ENCODE peak calls at places on chromosomes 3 and 15, in six cellular contexts. U is body of pancreas, R is Calu3, N is BJ, Y is K562, H is sigmoid colon. A is an unnamed sample.
A peak's percentile ranks its signal among the peaks of the same experiment; 100 is the strongest.

GRCh38 chr15:68299436-68299835 is 21.9 kb downstream of the FEM1B start:
- DNase-seq in H (no peak), Y (no peak), R (no peak), U (no peak), N (no peak), A (no peak)

GRCh38 chr3:154954750-154955149 is 125.4 kb upstream of the MME start:
- DNase-seq in R (no peak), H (no peak), U (no peak), Y (peak; percentile 22), N (no peak), A (no peak)

GRCh38 chr15:39582286-39582976 is 1.6 kb downstream of the THBS1 start:
- DNase-seq in Y (no peak), N (peak; percentile 11), H (peak; percentile 86), R (no peak), U (peak; percentile 21), A (peak; percentile 41)

GRCh38 chr3:134320749-134321148 is 53.5 kb downstream of the AMOTL2 start:
- DNase-seq in U (no peak), R (peak; percentile 47), Y (no peak), H (peak; percentile 28), N (no peak), A (no peak)

GRCh38 chr3:196774191-196774820 is 34.6 kb downstream of the PAK2 start:
- DNase-seq in R (no peak), N (peak; percentile 70), U (no peak), H (no peak), Y (no peak), A (no peak)

GRCh38 chr15:83282859-83283812 is 1.3 kb downstream of the BNC1 start:
- DNase-seq in N (no peak), H (no peak), U (no peak), Y (no peak), R (no peak), A (no peak)

GRCh38 chr3:16817201-16817600 is 67.6 kb upstream of the PLCL2 start:
- DNase-seq in H (no peak), N (no peak), U (no peak), R (no peak), Y (no peak), A (no peak)

GRCh38 chr3:125212509-125213372 is at the start of gene SLC12A8:
- DNase-seq in U (peak; percentile 38), N (no peak), Y (no peak), H (no peak), R (peak; percentile 64), A (no peak)

GRCh38 chr15:57495554-57496235 is 96.0 kb upstream of the MYZAP start:
- DNase-seq in N (no peak), Y (no peak), U (no peak), H (no peak), R (no peak), A (no peak)

GRCh38 chr3:69250014-69250413 is 127.6 kb upstream of the LMOD3 start:
- DNase-seq in Y (peak; percentile 5), H (no peak), R (peak; percentile 78), N (no peak), U (peak; percentile 70), A (no peak)

GRCh38 chr3:150528359-150528797 is 17.9 kb downstream of the SERP1 start:
- DNase-seq in N (no peak), H (no peak), Y (no peak), U (no peak), R (no peak), A (peak; percentile 30)

GRCh38 chr3:168186293-168186983 is 90.7 kb upstream of the GOLIM4 start:
- DNase-seq in Y (no peak), U (no peak), R (no peak), N (no peak), H (no peak), A (no peak)

GRCh38 chr3:194329566-194329965 is 21.6 kb downstream of the CPN2 start:
- DNase-seq in N (no peak), H (no peak), Y (no peak), U (no peak), R (no peak), A (no peak)

GRCh38 chr15:83747050-83747717 is 93.3 kb downstream of the ADAMTSL3 start:
- DNase-seq in R (peak; percentile 48), H (peak; percentile 87), Y (no peak), N (no peak), U (peak; percentile 41), A (no peak)

GRCh38 chr3:27486328-27486727 is 2.1 kb upstream of the SLC4A7 start:
- DNase-seq in R (no peak), N (no peak), U (no peak), Y (no peak), H (no peak), A (no peak)

GRCh38 chr15:74174216-74174965 is 881 bp downstream of the ISLR start:
- DNase-seq in N (no peak), H (peak; percentile 82), U (peak; percentile 19), Y (no peak), R (no peak), A (no peak)

GRCh38 chr3:31422237-31422636 is 110.5 kb upstream of the STT3B start:
- DNase-seq in Y (no peak), N (no peak), H (no peak), R (no peak), U (no peak), A (no peak)

GRCh38 chr3:171876651-171877272 is 33.6 kb downstream of the TMEM212 start:
- DNase-seq in N (peak; percentile 96), U (no peak), H (no peak), Y (no peak), R (no peak), A (peak; percentile 81)

GRCh38 chr15:77819841-77820728 is 187.4 kb upstream of the LINGO1 start:
- DNase-seq in N (no peak), H (no peak), Y (peak; percentile 84), U (no peak), R (peak; percentile 72), A (no peak)

GRCh38 chr15:101115887-101116680 is 135.8 kb downstream of the CHSY1 start:
- DNase-seq in H (peak; percentile 84), R (no peak), N (no peak), U (peak; percentile 62), Y (no peak), A (no peak)

GRCh38 chr15:27582741-27583400 is 516.2 kb downstream of the OCA2 start:
- DNase-seq in U (no peak), N (no peak), Y (no peak), R (no peak), H (no peak), A (no peak)

GRCh38 chr15:66751579-66751978 is 49.5 kb downstream of the SMAD6 start:
- DNase-seq in R (peak; percentile 86), Y (no peak), N (no peak), H (peak; percentile 65), U (peak; percentile 48), A (no peak)

GRCh38 chr3:149581248-149581647 is 76.6 kb downstream of the WWTR1 start:
- DNase-seq in U (no peak), Y (no peak), N (no peak), R (no peak), H (no peak), A (no peak)

GRCh38 chr15:63186065-63186464 is 3.3 kb upstream of the RAB8B start:
- DNase-seq in H (no peak), Y (no peak), N (peak; percentile 62), R (no peak), U (no peak), A (peak; percentile 39)

GRCh38 chr3:128407986-128408692 is 58.6 kb downstream of the DNAJB8 start:
- DNase-seq in Y (no peak), U (no peak), N (no peak), H (no peak), R (no peak), A (no peak)

DNA sequence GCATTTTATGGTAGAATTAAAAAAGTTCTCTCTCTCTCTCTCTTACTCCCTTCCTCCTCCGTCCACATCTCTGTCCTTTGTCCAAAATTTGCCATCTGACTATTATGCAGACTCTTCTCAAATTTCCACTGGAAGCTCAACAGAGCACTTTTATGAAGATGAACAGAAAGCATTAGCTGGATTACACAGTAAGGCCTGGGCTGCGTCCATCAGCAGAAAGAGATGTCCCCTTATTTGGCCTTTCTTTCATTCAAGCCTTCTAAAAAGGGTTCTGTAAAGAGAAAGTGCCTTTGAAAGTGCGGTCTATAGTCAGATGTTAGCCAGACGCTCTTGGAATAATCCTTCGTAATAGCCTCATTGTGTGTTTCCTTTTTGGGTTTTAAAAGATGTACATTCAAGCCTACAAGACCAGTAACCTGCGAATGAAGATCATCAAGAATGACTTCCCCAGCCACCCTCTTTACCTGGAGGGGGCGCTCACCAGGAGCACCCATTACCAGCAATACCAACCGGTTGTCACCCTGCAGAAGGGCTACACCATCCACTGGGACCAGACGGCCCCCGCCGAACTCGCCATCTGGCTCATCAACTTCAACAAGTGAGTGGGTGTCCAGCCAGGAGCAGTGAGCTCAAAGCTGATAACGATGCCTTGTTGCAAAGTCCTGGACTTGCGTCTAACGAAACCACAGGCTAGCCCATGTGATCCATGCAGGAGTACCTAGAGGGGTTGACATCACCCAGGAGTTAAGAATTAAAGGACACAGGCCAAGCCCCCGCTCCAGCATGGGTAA is 53.1 kb downstream of the MESD start:
- DNase-seq in R (no peak), Y (peak; percentile 24), H (peak; percentile 79), U (no peak), N (no peak), A (no peak)
- TF ChIP-seq CTCF in R (no peak), Y (peak; percentile 26), H (no peak), U (no peak), N (no peak), A (no peak)

GRCh38 chr15:79025201-79025600 is 65.4 kb downstream of the RASGRF1 start:
- DNase-seq in H (no peak), R (peak; percentile 36), Y (no peak), U (no peak), N (no peak), A (no peak)
- TF ChIP-seq CTCF in H (no peak), R (no peak), Y (peak; percentile 32), U (no peak), N (peak; percentile 7), A (no peak)

DNA sequence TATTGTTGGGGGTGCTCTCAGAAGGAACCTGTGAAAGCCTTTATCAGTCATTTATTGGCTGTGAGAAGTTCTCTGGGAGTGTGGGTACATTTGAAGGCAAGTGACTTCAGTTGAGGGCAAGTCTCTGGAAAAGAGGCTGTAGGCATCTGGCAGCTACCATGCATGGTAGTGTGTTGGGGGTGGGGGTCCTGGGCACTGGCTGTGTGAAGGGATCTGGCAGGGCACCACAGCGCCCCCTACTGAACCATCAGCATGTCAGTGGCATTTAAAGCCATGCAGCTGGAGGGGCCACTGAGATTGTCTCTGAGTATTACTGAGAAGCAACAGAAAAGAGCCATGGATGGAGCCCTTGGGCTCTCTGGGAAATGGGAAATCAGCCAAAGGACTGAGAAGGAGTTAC is 30.6 kb downstream of the CRTAP start:
- DNase-seq in Y (peak; percentile 77), U (no peak), R (no peak), N (no peak), H (no peak), A (no peak)
- TF ChIP-seq CTCF in Y (peak; percentile 74), U (no peak), R (peak; percentile 28), N (peak; percentile 11), H (no peak), A (peak; percentile 21)

DNA sequence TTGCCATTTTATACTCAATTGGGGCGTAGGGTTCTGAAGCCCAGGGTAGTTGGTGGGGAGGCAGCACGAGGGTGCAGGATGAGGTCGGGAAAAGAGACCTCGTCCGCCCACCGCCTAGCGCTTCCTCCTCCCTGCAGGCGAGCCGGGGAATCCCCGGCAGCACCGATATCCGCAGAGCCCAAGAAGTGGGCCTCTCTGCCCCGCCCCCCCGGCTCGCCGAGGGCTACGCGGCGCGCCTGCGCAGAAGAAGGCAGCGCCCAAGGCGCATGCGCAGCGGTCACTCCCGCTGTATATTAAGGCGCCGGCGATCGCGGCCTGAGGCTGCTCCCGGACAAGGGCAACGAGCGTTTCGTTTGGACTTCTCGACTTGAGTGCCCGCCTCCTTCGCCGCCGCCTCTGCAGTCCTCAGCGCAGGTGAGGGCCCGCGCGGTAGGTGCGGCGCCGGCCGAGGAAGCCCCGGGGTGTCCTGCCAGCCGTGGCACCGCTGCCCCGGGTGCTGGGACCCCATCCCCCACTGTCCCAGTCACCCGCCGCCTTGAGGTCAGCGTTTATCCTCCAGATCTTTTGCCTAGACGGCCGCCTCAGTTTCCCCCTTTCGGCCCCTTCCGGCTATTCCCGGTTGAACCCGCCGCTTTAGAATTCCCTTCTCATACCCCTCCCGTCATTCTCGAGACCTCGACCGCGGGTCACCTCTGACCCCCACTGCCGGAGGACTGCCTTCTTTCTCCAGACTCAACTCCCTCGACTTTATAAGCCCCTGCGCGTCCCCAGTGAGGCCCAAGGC is at the start of gene ALAS1:
- DNase-seq in Y (peak; percentile 97), H (peak; percentile 95), N (peak; percentile 47), R (peak; percentile 95), U (peak; percentile 95), A (peak; percentile 64)
- TF ChIP-seq CTCF in Y (peak; percentile 13), H (peak; percentile 54), N (peak; percentile 17), R (no peak), U (peak; percentile 32), A (no peak)